ENCODE peak calls at places on chromosome 20, in seven cellular contexts. R, Q, T, L, M, I and N are unnamed samples.

GRCh38 chr20:14888172-14888571 is 550.8 kb upstream of the FLRT3 start:
- DNase-seq in I (no peak), T (no peak), R (no peak), L (no peak), Q (no peak), M (no peak), N (no peak)

GRCh38 chr20:4817230-4817671 is 95.5 kb downstream of the PRND start:
- DNase-seq in R (no peak), T (peak; percentile 31), Q (no peak), M (no peak), I (peak; percentile 50), L (no peak), N (no peak)

GRCh38 chr20:59010995-59011873 is 4.2 kb upstream of the CTSZ start:
- DNase-seq in T (peak; percentile 85), Q (peak; percentile 91), R (peak; percentile 90), L (no peak), I (peak; percentile 94), M (peak; percentile 44), N (peak; percentile 13)

GRCh38 chr20:54347216-54347833 is 128.1 kb upstream of the DOK5 start:
- DNase-seq in M (no peak), Q (no peak), L (no peak), T (no peak), I (no peak), R (no peak), N (no peak)

GRCh38 chr20:63536241-63536977 is 767 bp downstream of the PTK6 start:
- DNase-seq in M (peak; percentile 33), Q (no peak), L (no peak), T (peak; percentile 75), R (no peak), I (peak; percentile 98), N (peak; percentile 22)

GRCh38 chr20:54158856-54159418 is 14.8 kb downstream of the CYP24A1 start:
- DNase-seq in M (no peak), T (no peak), Q (no peak), L (no peak), I (no peak), R (no peak), N (no peak)

GRCh38 chr20:36497856-36498255 is 43.5 kb upstream of the MYL9 start:
- DNase-seq in T (no peak), M (peak; percentile 68), Q (peak; percentile 73), L (no peak), I (peak; percentile 68), R (no peak), N (no peak)

GRCh38 chr20:12847862-12848261 is 160.9 kb upstream of the SPTLC3 start:
- DNase-seq in M (no peak), Q (no peak), L (no peak), T (no peak), R (no peak), I (no peak), N (no peak)

GRCh38 chr20:50670126-50670862 is 21.0 kb downstream of the RIPOR3 start:
- DNase-seq in L (no peak), R (no peak), T (no peak), I (no peak), Q (no peak), M (no peak), N (peak; percentile 41)

GRCh38 chr20:32474967-32475819 is 109.9 kb downstream of the NOL4L start:
- DNase-seq in I (peak; percentile 99), Q (peak; percentile 97), R (peak; percentile 84), T (peak; percentile 99), L (no peak), M (peak; percentile 95), N (no peak)

GRCh38 chr20:48128436-48128835 is 343.2 kb upstream of the SULF2 start:
- DNase-seq in L (no peak), M (no peak), T (no peak), I (no peak), Q (no peak), R (no peak), N (no peak)

GRCh38 chr20:50286609-50287008 is 96.0 kb downstream of the CEBPB start:
- DNase-seq in L (no peak), R (no peak), T (peak; percentile 93), I (peak; percentile 99), Q (peak; percentile 92), M (no peak), N (no peak)

GRCh38 chr20:63176448-63177133 is 39.3 kb downstream of the YTHDF1 start:
- DNase-seq in L (no peak), I (no peak), M (no peak), R (no peak), T (no peak), Q (no peak), N (no peak)

GRCh38 chr20:34104059-34104458 is 8.0 kb downstream of the EIF2S2 start:
- DNase-seq in L (no peak), R (no peak), I (no peak), Q (no peak), T (no peak), M (no peak), N (no peak)

GRCh38 chr20:60056345-60057122 is 98.3 kb downstream of the CDH26 start:
- DNase-seq in T (no peak), Q (no peak), I (no peak), R (peak; percentile 40), M (no peak), L (no peak), N (no peak)

GRCh38 chr20:23036371-23036770 is 1.3 kb downstream of the SSTR4 start:
- DNase-seq in Q (no peak), T (no peak), L (no peak), M (no peak), I (no peak), R (no peak), N (no peak)

GRCh38 chr20:37363221-37364012 is 17.5 kb downstream of the SRC start:
- DNase-seq in M (peak; percentile 12), I (no peak), R (no peak), Q (no peak), L (no peak), T (no peak), N (no peak)

GRCh38 chr20:10119336-10119735 is 84.5 kb downstream of the ANKEF1 start:
- DNase-seq in M (no peak), T (no peak), Q (no peak), R (peak; percentile 7), L (no peak), I (no peak), N (peak; percentile 42)

GRCh38 chr20:52766645-52767435 is 205.3 kb upstream of the TSHZ2 start:
- DNase-seq in M (no peak), I (no peak), L (no peak), T (no peak), Q (no peak), R (no peak), N (no peak)

GRCh38 chr20:46814366-46815232 is 80.0 kb upstream of the EYA2 start:
- DNase-seq in L (no peak), Q (peak; percentile 78), I (peak; percentile 85), T (peak; percentile 89), R (no peak), M (no peak), N (peak; percentile 15)

GRCh38 chr20:55456316-55456940 is 548.9 kb downstream of the CBLN4 start:
- DNase-seq in T (no peak), R (no peak), L (no peak), M (no peak), I (no peak), Q (no peak), N (no peak)